ENCODE peak calls at places on chromosomes 11 and 22, in four cellular contexts. H is sigmoid colon, K is foreskin fibroblast, O is mucosa of descending colon. G is an unnamed sample.

GRCh38 chr11:63667993-63668392 is 3.2 kb downstream of the ATL3 start:
- DNase-seq in H (no peak), K (peak; percentile 93), O (no peak), G (peak; percentile 80)

GRCh38 chr22:22446527-22446926 is 62.0 kb downstream of the ZNF280B start:
- DNase-seq in H (no peak), K (no peak), O (no peak), G (peak; percentile 32)

GRCh38 chr22:43550024-43550620 is 138.3 kb downstream of the MPPED1 start:
- DNase-seq in H (peak; percentile 19), K (no peak), O (no peak), G (no peak)

GRCh38 chr11:129061466-129062194 is 119.0 kb upstream of the TP53AIP1 start:
- DNase-seq in H (no peak), K (peak; percentile 33), O (no peak), G (peak; percentile 5)

GRCh38 chr11:130599073-130599654 is 150.7 kb downstream of the ADAMTS15 start:
- DNase-seq in H (peak; percentile 90), K (peak; percentile 66), O (no peak), G (no peak)

GRCh38 chr11:1086171-1087102 is 11.8 kb downstream of the MUC2 start:
- DNase-seq in H (peak; percentile 53), K (no peak), O (no peak), G (no peak)

GRCh38 chr11:61058583-61059259 is 43.6 kb upstream of the CD5 start:
- DNase-seq in H (peak; percentile 22), K (no peak), O (no peak), G (no peak)

GRCh38 chr11:60835472-60835871 is 6.4 kb upstream of the CCDC86 start:
- DNase-seq in H (no peak), K (peak; percentile 63), O (no peak), G (no peak)

GRCh38 chr22:35995772-35996171 is 32.9 kb downstream of the RBFOX2 start:
- DNase-seq in H (peak; percentile 95), K (peak; percentile 98), O (peak; percentile 71), G (peak; percentile 91)

GRCh38 chr11:62077136-62077535 is 46.7 kb upstream of the INCENP start:
- DNase-seq in H (no peak), K (peak; percentile 32), O (no peak), G (no peak)

GRCh38 chr22:24181996-24182560 is 791 bp downstream of the SUSD2 start:
- DNase-seq in H (no peak), K (no peak), O (no peak), G (no peak)

GRCh38 chr11:16460508-16460907 is 104.2 kb upstream of the SOX6 start:
- DNase-seq in H (no peak), K (no peak), O (no peak), G (no peak)

GRCh38 chr11:112057170-112057569 is 16.6 kb downstream of the PIH1D2 start:
- DNase-seq in H (no peak), K (no peak), O (no peak), G (no peak)

GRCh38 chr11:9180784-9181183 is 84.4 kb downstream of the DENND5A start:
- DNase-seq in H (no peak), K (no peak), O (no peak), G (no peak)

GRCh38 chr11:86696004-86696403 is 23.6 kb upstream of the ME3 start:
- DNase-seq in H (no peak), K (peak; percentile 94), O (no peak), G (peak; percentile 83)

GRCh38 chr22:34812631-34813030 is 253.3 kb upstream of the ISX start:
- DNase-seq in H (no peak), K (no peak), O (no peak), G (no peak)

GRCh38 chr11:107184936-107185335 is 166.7 kb upstream of the GUCY1A2 start:
- DNase-seq in H (no peak), K (no peak), O (no peak), G (no peak)

GRCh38 chr11:92225563-92226308 is 1.1 kb downstream of the FAT3 start:
- DNase-seq in H (peak; percentile 64), K (peak; percentile 34), O (no peak), G (no peak)

GRCh38 chr22:43202756-43203155 is 15.8 kb upstream of the TTLL12 start:
- DNase-seq in H (no peak), K (no peak), O (no peak), G (no peak)

GRCh38 chr22:48885919-48886305 is 941.8 kb downstream of the BRD1 start:
- DNase-seq in H (peak; percentile 30), K (no peak), O (no peak), G (no peak)

GRCh38 chr11:119890466-119890865 is 161.5 kb upstream of the NECTIN1 start:
- DNase-seq in H (no peak), K (no peak), O (no peak), G (no peak)

GRCh38 chr11:112810951-112811350 is 150.3 kb upstream of the NCAM1 start:
- DNase-seq in H (no peak), K (no peak), O (no peak), G (no peak)

GRCh38 chr22:16949561-16949960 is 58.5 kb downstream of the GAB4 start:
- DNase-seq in H (no peak), K (no peak), O (no peak), G (no peak)

GRCh38 chr11:45658292-45658991 is 7.0 kb downstream of the CHST1 start:
- DNase-seq in H (peak; percentile 90), K (peak; percentile 52), O (peak; percentile 41), G (no peak)

GRCh38 chr11:126024143-126024542 is 38.5 kb downstream of the CDON start:
- DNase-seq in H (peak; percentile 72), K (no peak), O (no peak), G (peak; percentile 8)

DNA sequence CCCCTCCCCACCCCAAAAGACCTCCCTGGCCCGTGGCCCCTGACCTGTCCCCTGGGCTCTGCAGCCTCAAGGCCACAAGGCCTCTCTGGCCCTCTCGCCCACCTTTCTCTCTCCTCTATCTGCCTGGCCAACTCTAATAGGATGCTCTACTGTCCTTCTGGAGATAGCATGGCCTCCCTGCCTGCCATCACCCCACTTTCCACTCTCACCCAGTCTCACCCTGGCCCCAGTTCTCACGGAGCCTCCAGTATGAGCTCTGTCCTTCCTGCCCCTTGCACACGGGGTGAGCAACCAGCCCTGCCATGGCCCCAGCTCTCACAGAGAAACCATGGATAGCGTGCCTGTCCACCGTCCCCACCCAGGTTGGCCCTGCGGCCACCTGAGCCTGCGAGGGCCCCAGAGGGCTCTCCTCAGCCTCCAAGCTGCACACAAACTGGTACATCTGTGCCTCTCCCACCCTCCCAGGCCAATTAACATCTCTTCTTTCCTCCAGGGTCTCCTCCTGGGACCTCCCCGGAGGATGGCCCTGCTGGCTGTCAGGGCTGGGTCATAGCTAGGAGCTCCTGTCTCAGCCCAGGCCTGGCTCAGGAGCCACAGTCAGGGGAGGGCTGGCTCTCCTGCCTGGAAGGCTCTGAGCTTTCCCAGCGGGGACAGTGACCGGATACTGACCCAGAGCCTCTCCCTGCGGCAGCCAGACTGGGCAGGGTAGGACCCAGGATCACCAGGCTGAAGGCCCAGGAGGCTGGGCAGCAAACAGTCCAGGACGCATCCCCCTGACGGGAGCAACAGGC is 22.3 kb downstream of the RTN4R start:
- DNase-seq in H (no peak), K (no peak), O (no peak), G (no peak)
- H3K4me3 ChIP-seq in H (no peak overlapping the region), K (no peak overlapping the region), O (no peak overlapping the region), G (no peak overlapping the region)

GRCh38 chr22:37218771-37219411 is 6.6 kb upstream of the SSTR3 start:
- DNase-seq in H (no peak), K (no peak), O (no peak), G (no peak)
- H3K4me3 ChIP-seq in H (no peak overlapping the region), K (no peak overlapping the region), O (no peak overlapping the region), G (no peak overlapping the region)

GRCh38 chr11:7514099-7514725 is 413 bp downstream of the PPFIBP2 start:
- DNase-seq in H (peak; percentile 73), K (peak; percentile 43), O (peak; percentile 44), G (no peak)

GRCh38 chr11:7512525-7513209 is 1.1 kb upstream of the PPFIBP2 start:
- DNase-seq in H (peak; percentile 89), K (peak; percentile 65), O (peak; percentile 77), G (no peak)

GRCh38 chr11:7516488-7516887 is 2.7 kb downstream of the PPFIBP2 start:
- DNase-seq in H (no peak), K (no peak), O (no peak), G (no peak)

GRCh38 chr11:7513210-7514098 is at the start of gene PPFIBP2:
- DNase-seq in H (peak; percentile 89), K (peak; percentile 88), O (peak; percentile 88), G (no peak)

GRCh38 chr11:7515544-7515943 is 1.7 kb downstream of the PPFIBP2 start:
- DNase-seq in H (no peak), K (no peak), O (no peak), G (no peak)
- H3K4me3 ChIP-seq in H (no peak overlapping the region), K (no peak overlapping the region), O (no peak overlapping the region), G (no peak overlapping the region)

GRCh38 chr11:84719935-84720577 is 907.1 kb downstream of the DLG2 start:
- DNase-seq in H (no peak), K (no peak), O (peak; percentile 3), G (no peak)
- H3K4me3 ChIP-seq in H (peak overlapping the region; percentile 64), K (no peak overlapping the region), O (no peak overlapping the region), G (peak overlapping the region; percentile 39)

GRCh38 chr11:65606876-65607613 is 7.0 kb downstream of the MAP3K11 start:
- DNase-seq in H (peak; percentile 99), K (peak; percentile 97), O (peak; percentile 92), G (peak; percentile 84)
- H3K4me3 ChIP-seq in H (peak overlapping the region; percentile 36), K (peak overlapping the region; percentile 7), O (no peak overlapping the region), G (peak overlapping the region; percentile 35)

GRCh38 chr11:77473001-77473800 is 693 bp downstream of the PAK1 start:
- DNase-seq in H (peak; percentile 72), K (peak; percentile 54), O (peak; percentile 71), G (no peak)

GRCh38 chr11:77471520-77472234 is 2.2 kb downstream of the PAK1 start:
- DNase-seq in H (no peak), K (no peak), O (peak; percentile 91), G (no peak)

GRCh38 chr11:77470504-77470903 is 3.4 kb downstream of the PAK1 start:
- DNase-seq in H (no peak), K (no peak), O (no peak), G (no peak)

GRCh38 chr11:77468527-77468926 is 5.4 kb downstream of the PAK1 start:
- DNase-seq in H (no peak), K (no peak), O (no peak), G (no peak)

DNA sequence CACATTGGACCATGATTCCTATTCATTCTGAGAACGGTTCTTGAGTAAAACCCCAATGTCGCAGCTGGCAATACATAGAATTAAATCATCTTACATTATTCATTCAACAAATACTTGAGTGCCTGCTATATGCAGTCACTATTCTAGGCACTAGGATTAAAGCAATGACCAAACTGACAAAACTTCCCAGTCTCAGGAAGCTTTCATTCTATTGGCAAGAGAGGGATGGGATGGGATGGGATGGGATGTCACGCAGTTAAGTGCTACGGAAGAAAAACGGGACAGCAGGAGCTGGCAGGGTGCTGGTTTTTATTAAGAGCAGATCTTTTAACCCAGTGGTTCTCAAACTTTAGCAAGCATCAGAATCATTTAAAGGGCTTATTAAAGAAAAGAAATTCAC is 2.9 kb downstream of the PAK1 start:
- DNase-seq in H (no peak), K (no peak), O (no peak), G (no peak)
- H3K4me3 ChIP-seq in H (no peak overlapping the region), K (no peak overlapping the region), O (no peak overlapping the region), G (no peak overlapping the region)

DNA sequence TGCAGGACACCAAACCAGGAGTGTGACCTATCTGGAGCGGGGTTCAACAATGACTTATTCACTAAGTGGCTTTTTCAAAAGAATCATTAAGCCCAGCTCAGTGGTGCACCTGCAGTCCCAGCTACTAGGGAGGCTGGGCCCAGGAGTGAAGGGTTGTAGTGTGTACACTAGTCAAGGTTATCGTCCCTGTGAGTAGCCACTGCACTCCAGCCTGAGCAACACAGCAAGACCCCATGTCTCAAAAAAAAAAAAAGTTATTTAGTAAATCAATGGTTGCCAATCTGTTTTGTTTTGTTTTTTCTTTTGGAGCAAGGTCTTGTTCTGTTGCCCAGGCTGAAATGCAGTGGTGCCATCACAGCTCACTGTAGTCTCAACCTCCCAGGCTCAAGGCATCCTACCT is 7.9 kb downstream of the RHOG start:
- DNase-seq in H (no peak), K (no peak), O (no peak), G (no peak)
- H3K4me3 ChIP-seq in H (no peak overlapping the region), K (no peak overlapping the region), O (no peak overlapping the region), G (no peak overlapping the region)

G was measured in skeletal muscle cell.